ENCODE peak calls at places on chromosomes 7 and 10, in six cellular contexts. One of them, this sample, is unnamed.

GRCh38 chr10:31606841-31607240 is 287.8 kb downstream of the ZEB1 start:
- DNase-seq in CD4-positive, CD25-positive, alpha-beta regulatory T cell: no peak
- DNase-seq in activated T-helper 9 cell treated with anti-CD3 and anti-CD28 coated beads, Interleukin-2, amount 50 U/mL, for 16 hours: no peak
- DNase-seq in NAMALWA: no peak
- DNase-seq in amniotic stem cell: no peak
- DNase-seq in H4: no peak
- DNase-seq in this sample: no peak

GRCh38 chr7:38318803-38319416 is 45.5 kb upstream of the TARP start:
- DNase-seq in CD4-positive, CD25-positive, alpha-beta regulatory T cell: no peak
- DNase-seq in activated T-helper 9 cell treated with anti-CD3 and anti-CD28 coated beads, Interleukin-2, amount 50 U/mL, for 16 hours: no peak
- DNase-seq in NAMALWA: peak; percentile 82
- DNase-seq in amniotic stem cell: peak; percentile 67
- DNase-seq in H4: peak; percentile 99
- DNase-seq in this sample: no peak

GRCh38 chr7:98760201-98760651 is 109.6 kb downstream of the TMEM130 start:
- DNase-seq in CD4-positive, CD25-positive, alpha-beta regulatory T cell: no peak
- DNase-seq in activated T-helper 9 cell treated with anti-CD3 and anti-CD28 coated beads, Interleukin-2, amount 50 U/mL, for 16 hours: no peak
- DNase-seq in NAMALWA: no peak
- DNase-seq in amniotic stem cell: no peak
- DNase-seq in H4: no peak
- DNase-seq in this sample: no peak

GRCh38 chr7:138843632-138844580 is 45.9 kb upstream of the ATP6V0A4 start:
- DNase-seq in CD4-positive, CD25-positive, alpha-beta regulatory T cell: no peak
- DNase-seq in activated T-helper 9 cell treated with anti-CD3 and anti-CD28 coated beads, Interleukin-2, amount 50 U/mL, for 16 hours: no peak
- DNase-seq in NAMALWA: no peak
- DNase-seq in amniotic stem cell: no peak
- DNase-seq in H4: no peak
- DNase-seq in this sample: no peak

GRCh38 chr7:91264924-91265681 is 870 bp downstream of the FZD1 start:
- DNase-seq in CD4-positive, CD25-positive, alpha-beta regulatory T cell: no peak
- DNase-seq in activated T-helper 9 cell treated with anti-CD3 and anti-CD28 coated beads, Interleukin-2, amount 50 U/mL, for 16 hours: no peak
- DNase-seq in NAMALWA: peak; percentile 64
- DNase-seq in amniotic stem cell: no peak
- DNase-seq in H4: peak; percentile 42
- DNase-seq in this sample: no peak

GRCh38 chr7:106618480-106618879 is 42.5 kb downstream of the CCDC71L start:
- DNase-seq in CD4-positive, CD25-positive, alpha-beta regulatory T cell: no peak
- DNase-seq in activated T-helper 9 cell treated with anti-CD3 and anti-CD28 coated beads, Interleukin-2, amount 50 U/mL, for 16 hours: no peak
- DNase-seq in NAMALWA: no peak
- DNase-seq in amniotic stem cell: peak; percentile 34
- DNase-seq in H4: no peak
- DNase-seq in this sample: no peak

GRCh38 chr10:122503004-122503403 is 41.7 kb downstream of the HTRA1 start:
- DNase-seq in CD4-positive, CD25-positive, alpha-beta regulatory T cell: no peak
- DNase-seq in activated T-helper 9 cell treated with anti-CD3 and anti-CD28 coated beads, Interleukin-2, amount 50 U/mL, for 16 hours: no peak
- DNase-seq in NAMALWA: no peak
- DNase-seq in amniotic stem cell: no peak
- DNase-seq in H4: no peak
- DNase-seq in this sample: no peak

GRCh38 chr7:146090023-146090645 is 26.5 kb upstream of the CNTNAP2 start:
- DNase-seq in CD4-positive, CD25-positive, alpha-beta regulatory T cell: no peak
- DNase-seq in activated T-helper 9 cell treated with anti-CD3 and anti-CD28 coated beads, Interleukin-2, amount 50 U/mL, for 16 hours: no peak
- DNase-seq in NAMALWA: peak; percentile 80
- DNase-seq in amniotic stem cell: no peak
- DNase-seq in H4: peak; percentile 54
- DNase-seq in this sample: peak; percentile 11

GRCh38 chr7:128939075-128939860 is 1.5 kb downstream of the IRF5 start:
- DNase-seq in CD4-positive, CD25-positive, alpha-beta regulatory T cell: no peak
- DNase-seq in activated T-helper 9 cell treated with anti-CD3 and anti-CD28 coated beads, Interleukin-2, amount 50 U/mL, for 16 hours: no peak
- DNase-seq in NAMALWA: no peak
- DNase-seq in amniotic stem cell: no peak
- DNase-seq in H4: no peak
- DNase-seq in this sample: peak; percentile 67

GRCh38 chr7:137025469-137026175 is 157.2 kb downstream of the CHRM2 start:
- DNase-seq in CD4-positive, CD25-positive, alpha-beta regulatory T cell: no peak
- DNase-seq in activated T-helper 9 cell treated with anti-CD3 and anti-CD28 coated beads, Interleukin-2, amount 50 U/mL, for 16 hours: no peak
- DNase-seq in NAMALWA: no peak
- DNase-seq in amniotic stem cell: no peak
- DNase-seq in H4: peak; percentile 30
- DNase-seq in this sample: no peak

GRCh38 chr10:42875792-42876191 is 93.2 kb downstream of the BMS1 start:
- DNase-seq in CD4-positive, CD25-positive, alpha-beta regulatory T cell: no peak
- DNase-seq in activated T-helper 9 cell treated with anti-CD3 and anti-CD28 coated beads, Interleukin-2, amount 50 U/mL, for 16 hours: no peak
- DNase-seq in NAMALWA: no peak
- DNase-seq in amniotic stem cell: no peak
- DNase-seq in H4: no peak
- DNase-seq in this sample: no peak

GRCh38 chr10:8811201-8811600 is 756.7 kb downstream of the GATA3 start:
- DNase-seq in CD4-positive, CD25-positive, alpha-beta regulatory T cell: no peak
- DNase-seq in activated T-helper 9 cell treated with anti-CD3 and anti-CD28 coated beads, Interleukin-2, amount 50 U/mL, for 16 hours: no peak
- DNase-seq in NAMALWA: no peak
- DNase-seq in amniotic stem cell: no peak
- DNase-seq in H4: no peak
- DNase-seq in this sample: no peak

GRCh38 chr7:1042161-1042833 is 2.0 kb upstream of the GPR146 start:
- DNase-seq in CD4-positive, CD25-positive, alpha-beta regulatory T cell: no peak
- DNase-seq in activated T-helper 9 cell treated with anti-CD3 and anti-CD28 coated beads, Interleukin-2, amount 50 U/mL, for 16 hours: no peak
- DNase-seq in NAMALWA: no peak
- DNase-seq in amniotic stem cell: no peak
- DNase-seq in H4: peak; percentile 72
- DNase-seq in this sample: no peak

This sample was measured in naive B cell.